ENCODE peak calls at places on chromosome 12, in nine cellular contexts. U is prostate gland; Q is CD4-positive, alpha-beta memory T cell; I is aorta; P is Peyer's patch; D is tibial artery; S is spleen; E is pancreas; K is left ventricle myocardium inferior. R is an unnamed sample. For H3K4me1, the result is how much of the 10 kb centered on the place peaks cover.

GRCh38 chr12:48296586-48297396 is 53.9 kb downstream of the ZNF641 start:
- DNase-seq in S (peak), U (peak), I (peak), E (peak), K (peak), D (peak), Q (peak), P (peak), R (no peak)

GRCh38 chr12:65620026-65620425 is 204.3 kb upstream of the HMGA2 start:
- DNase-seq in P (no peak), D (no peak), I (no peak), K (no peak), E (no peak), Q (no peak), U (no peak), S (no peak), R (no peak)

GRCh38 chr12:41802803-41803202 is 341.9 kb downstream of the GXYLT1 start:
- DNase-seq in D (no peak), E (no peak), U (no peak), K (no peak), Q (no peak), S (no peak), I (no peak), P (no peak), R (no peak)

GRCh38 chr12:95412826-95413311 is 61.1 kb upstream of the METAP2 start:
- DNase-seq in K (no peak), Q (no peak), D (no peak), I (no peak), S (no peak), P (no peak), E (no peak), U (no peak), R (peak)

GRCh38 chr12:6272300-6273208 is 37.9 kb upstream of the PLEKHG6 start:
- DNase-seq in E (no peak), D (no peak), K (no peak), U (peak), Q (no peak), I (no peak), S (peak), P (no peak), R (no peak)

GRCh38 chr12:34218193-34219045 is 196.1 kb downstream of the ALG10 start:
- DNase-seq in Q (peak), I (peak), P (peak), E (peak), S (peak), D (peak), K (peak), U (peak), R (no peak)

GRCh38 chr12:46770501-46771183 is 55.2 kb downstream of the SLC38A4 start:
- DNase-seq in P (no peak), Q (no peak), D (no peak), K (no peak), U (no peak), S (no peak), E (peak), I (no peak), R (peak)

GRCh38 chr12:104555650-104556049 is 98.9 kb downstream of the CHST11 start:
- DNase-seq in I (no peak), E (no peak), P (no peak), D (no peak), S (no peak), Q (no peak), K (no peak), U (peak), R (no peak)

GRCh38 chr12:104303538-104304151 is at the start of gene EID3:
- DNase-seq in D (peak), E (peak), S (peak), U (peak), K (peak), Q (peak), I (peak), P (peak), R (no peak)

GRCh38 chr12:22527999-22528398 is 16.3 kb downstream of the C2CD5 start:
- DNase-seq in D (no peak), P (no peak), K (no peak), E (no peak), U (no peak), I (no peak), S (no peak), Q (no peak), R (no peak)

GRCh38 chr12:7374423-7375144 is 69.4 kb downstream of the CD163L1 start:
- DNase-seq in P (peak), S (peak), K (peak), D (peak), I (peak), U (no peak), E (peak), Q (no peak), R (peak)

GRCh38 chr12:46771268-46771837 is 54.4 kb downstream of the SLC38A4 start:
- DNase-seq in K (no peak), P (no peak), Q (no peak), D (no peak), S (no peak), U (no peak), E (no peak), I (no peak), R (peak)

GRCh38 chr12:89999699-90000505 is 291.3 kb upstream of the ATP2B1 start:
- DNase-seq in E (no peak), D (no peak), S (no peak), I (no peak), K (no peak), P (no peak), Q (no peak), U (no peak), R (no peak)
- H3K4me3 ChIP-seq in E (no peak), D (no peak), S (no peak), I (no peak), K (no peak), P (no peak), Q (no peak), U (no peak), R (no peak)

DNA sequence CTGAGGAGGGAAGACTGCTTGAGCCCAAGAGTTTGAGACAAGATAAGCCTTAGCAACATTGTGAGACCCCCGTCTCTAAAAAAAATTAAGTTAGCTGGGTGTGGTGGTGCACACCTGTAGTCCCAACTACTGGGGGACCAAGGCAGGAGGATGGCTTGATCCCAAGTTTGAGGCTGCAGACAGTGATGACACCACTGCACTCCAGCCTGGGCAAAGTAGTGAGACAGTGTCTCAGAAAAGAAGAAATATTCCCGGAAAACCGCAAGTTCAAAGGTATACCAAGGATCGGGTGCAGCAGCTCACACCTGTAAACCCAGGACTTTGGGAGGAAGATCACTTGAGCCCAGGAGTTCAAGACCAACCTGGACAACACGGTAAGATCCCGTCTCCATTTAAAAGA is 5.8 kb downstream of the PTGES3 start:
- DNase-seq in S (peak), I (no peak), D (no peak), U (no peak), E (no peak), Q (no peak), K (no peak), P (peak), R (no peak)
- H3K4me1 ChIP-seq in S (half or more), I (under half), D (under half), U (under half), E (under half), Q (half or more), K (half or more), P (under half), R (under half)

GRCh38 chr12:113967368-113967767 is 1.2 kb upstream of the RBM19 start:
- DNase-seq in D (no peak), K (no peak), Q (no peak), S (no peak), U (no peak), P (no peak), E (no peak), I (no peak), R (peak)

GRCh38 chr12:113965951-113966797 is at the start of gene RBM19:
- DNase-seq in I (peak), P (peak), Q (peak), S (peak), K (peak), D (peak), E (peak), U (peak), R (no peak)

GRCh38 chr12:113973109-113973904 is 7.2 kb upstream of the RBM19 start:
- DNase-seq in U (no peak), E (no peak), Q (no peak), S (no peak), K (no peak), P (no peak), I (no peak), D (no peak), R (peak)

GRCh38 chr12:113974006-113974405 is 7.9 kb upstream of the RBM19 start:
- DNase-seq in E (no peak), K (no peak), U (no peak), Q (no peak), I (no peak), D (no peak), S (no peak), P (no peak), R (peak)

DNA sequence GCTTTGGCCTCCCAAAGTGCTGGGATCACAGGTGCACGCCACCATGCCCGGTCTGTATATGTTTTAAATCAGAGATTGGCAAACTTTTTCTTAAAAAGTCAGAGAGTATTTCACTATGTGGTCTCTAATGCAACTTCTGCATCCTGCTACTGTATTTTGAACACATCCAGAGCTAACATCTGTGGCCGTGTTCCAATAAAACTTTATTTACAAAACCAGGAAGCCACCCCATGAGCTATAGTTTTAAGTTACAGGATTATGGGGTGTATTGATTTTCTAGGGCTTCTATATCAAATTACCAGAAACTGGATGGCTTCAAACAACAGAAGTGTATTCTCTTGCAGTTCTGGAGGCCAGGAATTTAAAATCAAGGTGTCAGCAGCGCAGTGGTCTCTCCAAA is 5.3 kb upstream of the RBM19 start:
- DNase-seq in P (no peak), E (no peak), Q (no peak), S (no peak), K (no peak), U (no peak), I (no peak), D (no peak), R (no peak)
- H3K27ac ChIP-seq in P (no peak), E (no peak), Q (no peak), S (no peak), K (no peak), U (no peak), I (no peak), D (no peak), R (no peak)

GRCh38 chr12:32390572-32391219 is 8.7 kb upstream of the FGD4 start:
- DNase-seq in U (no peak), E (peak), P (peak), Q (no peak), S (peak), D (no peak), K (peak), I (no peak), R (no peak)
- H3K4me3 ChIP-seq in U (peak), E (peak), P (peak), Q (no peak), S (peak), D (peak), K (peak), I (peak), R (no peak)

DNA sequence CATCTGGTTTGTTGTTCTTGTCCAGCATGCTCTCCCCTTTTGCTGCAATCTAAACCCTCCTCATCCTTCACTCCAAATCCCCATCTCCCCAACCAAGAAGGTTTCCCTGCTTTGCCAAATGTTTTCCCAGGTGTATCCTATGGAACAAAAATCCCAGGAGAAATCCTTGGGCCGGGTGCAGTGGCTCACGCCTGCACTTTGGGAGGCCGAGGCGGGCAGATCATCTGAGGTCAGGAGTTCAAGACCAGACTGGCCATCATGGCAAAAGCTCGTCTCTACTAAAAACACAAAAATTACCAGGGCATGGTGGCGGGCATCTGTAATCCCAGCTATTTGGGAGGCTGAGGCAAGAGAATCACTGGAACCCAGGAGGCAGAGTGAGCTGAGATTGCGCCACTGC is 5.0 kb downstream of the KSR2 start:
- DNase-seq in P (no peak), K (no peak), D (no peak), Q (no peak), S (no peak), I (no peak), E (no peak), U (no peak), R (no peak)
- H3K4me1 ChIP-seq in P (under half), K (under half), D (under half), Q (under half), S (under half), I (under half), E (under half), U (under half), R (under half)

DNA sequence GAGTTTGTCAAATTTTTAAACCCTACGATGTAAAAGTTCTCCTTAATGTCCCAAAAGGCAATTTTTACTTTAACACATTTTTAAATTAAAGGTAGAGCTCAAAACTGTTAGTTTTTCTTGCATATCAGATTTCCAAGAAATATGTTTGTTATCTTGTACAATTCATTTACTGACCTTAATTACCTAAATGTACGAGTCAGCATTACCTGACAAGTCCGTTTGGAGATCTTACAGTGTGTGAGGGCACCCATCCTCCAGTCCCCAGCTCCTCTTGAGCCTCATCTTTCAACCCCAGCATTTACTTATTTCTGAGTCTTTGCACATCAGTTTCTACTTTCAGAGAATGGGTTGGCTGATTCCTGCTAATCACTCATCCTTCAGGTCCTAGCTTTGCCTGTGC is 23.7 kb downstream of the PPM1H start:
- DNase-seq in D (no peak), U (no peak), E (no peak), K (no peak), Q (no peak), I (no peak), P (no peak), S (no peak), R (no peak)
- H3K27ac ChIP-seq in D (no peak), U (no peak), E (no peak), K (no peak), Q (no peak), I (no peak), P (no peak), S (no peak), R (no peak)